ENCODE peak calls at places on chromosomes 6 and 20, in six cellular contexts. J, A, P, M, H and I are unnamed samples.

GRCh38 chr20:33477386-33478234 is 12.3 kb upstream of the CBFA2T2 start:
- DNase-seq in H (no peak), P (no peak), J (peak), M (no peak), A (no peak), I (no peak)

GRCh38 chr6:99613705-99614429 is 7.2 kb downstream of the PRDM13 start:
- DNase-seq in P (no peak), J (no peak), H (no peak), A (no peak), M (peak), I (no peak)

GRCh38 chr6:136962661-136963060 is 40.6 kb downstream of the SLC35D3 start:
- DNase-seq in P (peak), M (no peak), H (no peak), J (peak), A (no peak), I (no peak)

GRCh38 chr6:152185158-152185574 is 377.7 kb downstream of the ESR1 start:
- DNase-seq in P (no peak), A (no peak), H (no peak), J (no peak), M (no peak), I (no peak)

GRCh38 chr20:25573288-25574251 is 11.8 kb downstream of the NINL start:
- DNase-seq in M (no peak), P (no peak), A (no peak), H (no peak), J (no peak), I (peak)

GRCh38 chr20:48635791-48636267 is 192.0 kb downstream of the PREX1 start:
- DNase-seq in A (peak), J (no peak), M (peak), H (peak), P (peak), I (no peak)

GRCh38 chr20:34615477-34615876 is 57.0 kb downstream of the MAP1LC3A start:
- DNase-seq in H (no peak), J (no peak), M (no peak), P (no peak), A (no peak), I (no peak)

GRCh38 chr6:101402618-101403002 is 9.1 kb downstream of the GRIK2 start:
- DNase-seq in A (no peak), H (no peak), J (no peak), M (no peak), P (no peak), I (no peak)

GRCh38 chr6:122669868-122670267 is 59.7 kb downstream of the PKIB start:
- DNase-seq in P (no peak), J (no peak), M (no peak), A (no peak), H (no peak), I (no peak)

GRCh38 chr6:165222315-165223025 is 86.9 kb downstream of the C6orf118 start:
- DNase-seq in H (no peak), J (no peak), P (no peak), M (no peak), A (no peak), I (no peak)

GRCh38 chr6:169337881-169338445 is 84.3 kb upstream of the THBS2 start:
- DNase-seq in P (no peak), A (no peak), J (no peak), M (no peak), H (no peak), I (no peak)

GRCh38 chr6:140708386-140708785 is 1333.9 kb upstream of the CITED2 start:
- DNase-seq in M (no peak), A (no peak), H (no peak), P (no peak), J (no peak), I (no peak)

GRCh38 chr20:47724910-47725247 is 60.4 kb downstream of the SULF2 start:
- DNase-seq in H (no peak), P (no peak), J (no peak), M (no peak), A (no peak), I (no peak)

GRCh38 chr6:165915022-165915770 is 252.2 kb upstream of the PDE10A start:
- DNase-seq in P (no peak), M (no peak), J (no peak), A (no peak), H (no peak), I (no peak)